ENCODE peak calls at places on chromosomes 11 and 22, in seven cellular contexts. One of them, this sample, is unnamed.
A peak's percentile ranks its signal among the peaks of the same experiment; 100 is the strongest.

GRCh38 chr11:108241370-108242037 is 18.6 kb downstream of the ATM start:
- DNase-seq in left ventricle myocardium inferior: no peak
- DNase-seq in pancreas: no peak
- DNase-seq in ovary: no peak
- DNase-seq in body of pancreas: no peak
- DNase-seq in K562: no peak
- DNase-seq in cardiac fibroblast: no peak
- DNase-seq in this sample: no peak

GRCh38 chr22:38271927-38272372 is 860 bp downstream of the TMEM184B start:
- DNase-seq in left ventricle myocardium inferior: no peak
- DNase-seq in ovary: peak; percentile 53
- DNase-seq in K562: no peak
- DNase-seq in cardiac fibroblast: peak; percentile 20
- DNase-seq in pancreas: no peak
- DNase-seq in body of pancreas: peak; percentile 56
- DNase-seq in this sample: no peak

GRCh38 chr22:29096736-29097669 is 24.2 kb downstream of the KREMEN1 start:
- DNase-seq in pancreas: no peak
- DNase-seq in ovary: no peak
- DNase-seq in left ventricle myocardium inferior: no peak
- DNase-seq in K562: peak; percentile 77
- DNase-seq in body of pancreas: peak; percentile 22
- DNase-seq in cardiac fibroblast: no peak
- DNase-seq in this sample: no peak

GRCh38 chr11:69984457-69985261 is 93.5 kb upstream of the ANO1 start:
- DNase-seq in K562: no peak
- DNase-seq in cardiac fibroblast: no peak
- DNase-seq in ovary: no peak
- DNase-seq in pancreas: no peak
- DNase-seq in left ventricle myocardium inferior: no peak
- DNase-seq in body of pancreas: no peak
- DNase-seq in this sample: no peak

GRCh38 chr22:46564084-46564714 is 26.8 kb upstream of the CELSR1 start:
- DNase-seq in pancreas: no peak
- DNase-seq in K562: no peak
- DNase-seq in body of pancreas: no peak
- DNase-seq in cardiac fibroblast: no peak
- DNase-seq in ovary: no peak
- DNase-seq in left ventricle myocardium inferior: peak; percentile 53
- DNase-seq in this sample: no peak

GRCh38 chr11:84981296-84981695 is 645.8 kb downstream of the DLG2 start:
- DNase-seq in cardiac fibroblast: no peak
- DNase-seq in pancreas: no peak
- DNase-seq in body of pancreas: no peak
- DNase-seq in ovary: no peak
- DNase-seq in left ventricle myocardium inferior: no peak
- DNase-seq in K562: no peak
- DNase-seq in this sample: peak; percentile 15

GRCh38 chr22:19887251-19887985 is 32.7 kb upstream of the GNB1L start:
- DNase-seq in cardiac fibroblast: no peak
- DNase-seq in pancreas: peak; percentile 21
- DNase-seq in ovary: no peak
- DNase-seq in body of pancreas: no peak
- DNase-seq in left ventricle myocardium inferior: peak; percentile 7
- DNase-seq in K562: no peak
- DNase-seq in this sample: no peak

GRCh38 chr11:129225190-129225589 is 33.1 kb upstream of the ARHGAP32 start:
- DNase-seq in K562: no peak
- DNase-seq in body of pancreas: no peak
- DNase-seq in pancreas: no peak
- DNase-seq in ovary: no peak
- DNase-seq in left ventricle myocardium inferior: no peak
- DNase-seq in cardiac fibroblast: peak; percentile 65
- DNase-seq in this sample: peak; percentile 78

GRCh38 chr11:8167796-8168195 is 1.0 kb downstream of the RIC3 start:
- DNase-seq in K562: no peak
- DNase-seq in cardiac fibroblast: peak; percentile 8
- DNase-seq in pancreas: no peak
- DNase-seq in body of pancreas: no peak
- DNase-seq in ovary: no peak
- DNase-seq in left ventricle myocardium inferior: no peak
- DNase-seq in this sample: no peak

GRCh38 chr11:78926633-78927347 is 352.1 kb upstream of the NARS2 start:
- DNase-seq in left ventricle myocardium inferior: no peak
- DNase-seq in body of pancreas: no peak
- DNase-seq in cardiac fibroblast: no peak
- DNase-seq in K562: no peak
- DNase-seq in pancreas: no peak
- DNase-seq in ovary: no peak
- DNase-seq in this sample: peak; percentile 16

GRCh38 chr11:95147364-95147905 is 57.8 kb downstream of the ENDOD1 start:
- DNase-seq in cardiac fibroblast: peak; percentile 93
- DNase-seq in K562: peak; percentile 95
- DNase-seq in left ventricle myocardium inferior: no peak
- DNase-seq in ovary: peak; percentile 37
- DNase-seq in pancreas: no peak
- DNase-seq in body of pancreas: no peak
- DNase-seq in this sample: peak; percentile 90

GRCh38 chr22:42747701-42748513 is 27.2 kb upstream of the A4GALT start:
- DNase-seq in left ventricle myocardium inferior: no peak
- DNase-seq in ovary: no peak
- DNase-seq in cardiac fibroblast: peak; percentile 81
- DNase-seq in body of pancreas: no peak
- DNase-seq in pancreas: no peak
- DNase-seq in K562: no peak
- DNase-seq in this sample: peak; percentile 81

GRCh38 chr22:37777122-37777687 is 30.5 kb upstream of the GCAT start:
- DNase-seq in left ventricle myocardium inferior: no peak
- DNase-seq in body of pancreas: peak; percentile 86
- DNase-seq in cardiac fibroblast: peak; percentile 53
- DNase-seq in ovary: peak; percentile 58
- DNase-seq in pancreas: peak; percentile 88
- DNase-seq in K562: peak; percentile 58
- DNase-seq in this sample: peak; percentile 87

GRCh38 chr11:10117709-10118341 is 176.2 kb downstream of the SBF2 start:
- DNase-seq in K562: no peak
- DNase-seq in pancreas: no peak
- DNase-seq in cardiac fibroblast: peak; percentile 87
- DNase-seq in ovary: no peak
- DNase-seq in body of pancreas: no peak
- DNase-seq in left ventricle myocardium inferior: no peak
- DNase-seq in this sample: peak; percentile 64

GRCh38 chr22:22403306-22403705 is 105.2 kb downstream of the ZNF280B start:
- DNase-seq in body of pancreas: no peak
- DNase-seq in K562: no peak
- DNase-seq in ovary: no peak
- DNase-seq in pancreas: no peak
- DNase-seq in left ventricle myocardium inferior: no peak
- DNase-seq in cardiac fibroblast: no peak
- DNase-seq in this sample: no peak

GRCh38 chr11:128323381-128323780 is 264.0 kb downstream of the ETS1 start:
- DNase-seq in ovary: no peak
- DNase-seq in left ventricle myocardium inferior: no peak
- DNase-seq in pancreas: no peak
- DNase-seq in K562: no peak
- DNase-seq in cardiac fibroblast: peak; percentile 60
- DNase-seq in body of pancreas: no peak
- DNase-seq in this sample: no peak

DNA sequence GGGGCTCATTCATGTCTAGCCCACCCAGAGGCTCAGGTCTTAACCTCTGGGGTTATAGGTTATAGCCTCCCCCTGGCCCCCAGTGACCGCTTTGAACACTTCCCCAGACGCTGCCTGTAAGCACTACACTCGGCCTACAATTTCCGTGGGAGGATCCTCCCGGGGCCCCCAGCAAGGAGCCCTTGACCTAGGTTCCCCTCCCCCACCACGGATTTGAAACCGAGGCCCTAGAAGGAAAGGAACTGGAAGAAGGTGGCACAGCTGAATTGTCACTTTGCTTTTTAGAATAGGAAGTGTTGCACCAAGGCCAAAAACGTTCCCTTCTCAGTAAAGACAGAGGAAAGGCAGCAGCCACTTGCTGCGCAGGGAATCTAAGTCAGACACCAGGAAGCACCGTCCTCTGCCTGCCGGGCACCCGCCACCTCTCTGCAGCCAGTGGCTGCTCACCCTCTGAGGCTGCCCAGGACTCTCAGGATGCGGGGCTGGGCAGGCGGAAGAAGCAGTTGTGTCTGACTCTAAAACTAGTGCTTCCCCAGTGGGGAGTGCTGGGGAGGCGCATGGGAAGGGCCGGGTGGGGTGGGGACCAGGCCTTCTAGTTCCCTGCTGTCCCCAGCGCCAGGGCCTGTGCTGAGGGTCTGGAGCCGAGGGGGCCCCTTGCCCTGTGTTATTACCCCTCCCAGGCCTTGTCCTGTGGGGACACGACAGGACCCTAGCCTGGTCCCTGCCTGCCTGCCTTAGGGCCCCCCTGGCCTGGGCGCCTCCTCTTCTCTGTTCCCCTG is 7.9 kb upstream of the FLRT1 start:
- DNase-seq in left ventricle myocardium inferior: no peak
- DNase-seq in cardiac fibroblast: no peak
- DNase-seq in pancreas: peak; percentile 76
- DNase-seq in K562: peak; percentile 38
- DNase-seq in body of pancreas: no peak
- DNase-seq in ovary: no peak
- DNase-seq in this sample: no peak
- H3K4me3 ChIP-seq in left ventricle myocardium inferior: peak overlapping the region; percentile 14
- H3K4me3 ChIP-seq in cardiac fibroblast: no peak overlapping the region
- H3K4me3 ChIP-seq in pancreas: no peak overlapping the region
- H3K4me3 ChIP-seq in K562: no peak overlapping the region
- H3K4me3 ChIP-seq in body of pancreas: no peak overlapping the region
- H3K4me3 ChIP-seq in ovary: no peak overlapping the region
- H3K4me3 ChIP-seq in this sample: no peak overlapping the region

DNA sequence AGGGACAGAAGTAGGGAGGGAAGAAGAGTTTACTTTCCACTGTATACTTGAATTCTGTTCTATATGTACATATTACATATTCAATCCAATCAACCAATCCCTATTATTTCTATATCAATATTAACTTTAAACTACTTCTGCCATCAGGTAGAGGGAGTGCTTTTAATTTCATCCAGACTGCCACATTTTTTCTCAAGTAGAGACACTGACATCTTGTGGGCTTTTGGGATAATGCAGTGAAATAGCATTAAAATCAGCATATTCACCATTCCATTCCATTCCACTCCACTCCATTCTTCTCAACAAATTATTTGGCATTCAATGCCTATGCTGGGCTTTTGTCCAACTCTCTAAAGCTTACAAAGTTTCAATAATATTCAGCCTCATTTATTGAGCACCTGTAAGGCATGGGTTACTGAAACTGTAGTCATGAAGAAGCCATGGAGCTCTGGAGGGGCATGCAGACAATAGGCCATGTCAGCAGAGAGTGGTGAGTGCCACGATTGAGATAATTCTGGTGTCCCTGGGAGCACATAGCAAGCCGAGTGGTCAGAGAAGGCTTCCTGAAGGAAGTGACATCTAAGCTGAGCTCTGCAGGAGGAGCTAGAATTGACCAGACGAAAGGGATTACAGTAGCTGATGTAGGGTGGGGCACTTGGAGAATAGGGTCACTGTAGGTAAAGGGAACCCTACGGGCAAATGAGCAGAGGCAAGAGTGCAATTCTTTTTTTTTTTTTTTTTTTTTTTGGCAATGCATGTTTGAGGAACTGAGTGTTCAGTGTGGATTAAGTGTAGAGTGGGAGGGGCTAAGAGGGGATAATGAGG is 12.8 kb upstream of the CLPB start:
- DNase-seq in K562: peak; percentile 64
- DNase-seq in cardiac fibroblast: peak; percentile 77
- DNase-seq in pancreas: no peak
- DNase-seq in left ventricle myocardium inferior: no peak
- DNase-seq in ovary: no peak
- DNase-seq in body of pancreas: no peak
- DNase-seq in this sample: peak; percentile 59
- TF ChIP-seq CTCF in K562: peak; percentile 99
- TF ChIP-seq CTCF in cardiac fibroblast: peak; percentile 72
- TF ChIP-seq CTCF in pancreas: peak; percentile 28
- TF ChIP-seq CTCF in left ventricle myocardium inferior: peak; percentile 76
- TF ChIP-seq CTCF in ovary: peak; percentile 63
- TF ChIP-seq CTCF in body of pancreas: peak; percentile 68
- TF ChIP-seq CTCF in this sample: peak; percentile 80

GRCh38 chr11:118930152-118930712 is 4.5 kb upstream of the BCL9L start:
- DNase-seq in cardiac fibroblast: peak; percentile 80
- DNase-seq in pancreas: peak; percentile 97
- DNase-seq in ovary: peak; percentile 92
- DNase-seq in left ventricle myocardium inferior: peak; percentile 82
- DNase-seq in K562: peak; percentile 90
- DNase-seq in body of pancreas: peak; percentile 97
- DNase-seq in this sample: peak; percentile 41

GRCh38 chr11:118929496-118930151 is 3.9 kb upstream of the BCL9L start:
- DNase-seq in body of pancreas: peak; percentile 91
- DNase-seq in K562: peak; percentile 73
- DNase-seq in left ventricle myocardium inferior: peak; percentile 81
- DNase-seq in cardiac fibroblast: peak; percentile 89
- DNase-seq in pancreas: peak; percentile 95
- DNase-seq in ovary: peak; percentile 92
- DNase-seq in this sample: peak; percentile 87

GRCh38 chr11:118928108-118928869 is 2.6 kb upstream of the BCL9L start:
- DNase-seq in body of pancreas: peak; percentile 92
- DNase-seq in cardiac fibroblast: peak; percentile 96
- DNase-seq in left ventricle myocardium inferior: peak; percentile 89
- DNase-seq in K562: peak; percentile 94
- DNase-seq in ovary: peak; percentile 95
- DNase-seq in pancreas: peak; percentile 95
- DNase-seq in this sample: peak; percentile 86

GRCh38 chr11:118928870-118929495 is 3.3 kb upstream of the BCL9L start:
- DNase-seq in K562: peak; percentile 58
- DNase-seq in pancreas: peak; percentile 91
- DNase-seq in ovary: no peak
- DNase-seq in cardiac fibroblast: peak; percentile 64
- DNase-seq in body of pancreas: no peak
- DNase-seq in left ventricle myocardium inferior: peak; percentile 69
- DNase-seq in this sample: peak; percentile 45

DNA sequence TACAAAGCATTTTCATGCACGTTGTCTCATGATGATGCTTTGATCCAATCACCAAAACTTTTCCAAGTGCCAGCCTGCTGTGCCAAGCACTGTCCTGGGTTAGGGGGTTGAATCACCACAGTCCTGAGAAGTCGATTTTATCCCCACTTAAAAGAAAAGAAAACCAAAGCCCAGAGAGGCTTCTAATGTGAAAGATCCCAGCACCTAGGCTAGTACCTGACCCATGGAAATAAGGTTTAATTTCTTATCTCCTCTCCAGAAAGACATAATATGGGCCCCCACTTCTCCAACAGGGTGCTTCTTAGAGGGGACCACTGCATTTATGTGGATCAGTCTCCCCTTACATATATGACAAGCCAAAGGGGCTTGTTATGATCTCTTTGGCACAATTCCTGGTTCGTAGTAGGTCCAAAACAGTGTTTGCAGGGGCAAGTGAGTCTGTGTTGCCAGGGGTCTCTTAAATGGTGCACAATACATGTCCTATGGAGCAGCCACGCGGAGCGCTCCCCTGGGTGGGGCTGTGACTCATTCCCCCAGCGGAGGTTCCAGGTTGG is 1.9 kb upstream of the BCL9L start:
- DNase-seq in pancreas: no peak
- DNase-seq in ovary: no peak
- DNase-seq in body of pancreas: no peak
- DNase-seq in K562: no peak
- DNase-seq in cardiac fibroblast: no peak
- DNase-seq in left ventricle myocardium inferior: no peak
- DNase-seq in this sample: no peak
- H3K4me3 ChIP-seq in pancreas: no peak overlapping the region
- H3K4me3 ChIP-seq in ovary: no peak overlapping the region
- H3K4me3 ChIP-seq in body of pancreas: no peak overlapping the region
- H3K4me3 ChIP-seq in K562: peak overlapping the region; percentile 64
- H3K4me3 ChIP-seq in cardiac fibroblast: peak overlapping the region; percentile 61
- H3K4me3 ChIP-seq in left ventricle myocardium inferior: peak overlapping the region; percentile 90
- H3K4me3 ChIP-seq in this sample: peak overlapping the region; percentile 69

GRCh38 chr22:16932577-16932976 is 75.4 kb downstream of the GAB4 start:
- DNase-seq in pancreas: no peak
- DNase-seq in K562: peak; percentile 9
- DNase-seq in body of pancreas: no peak
- DNase-seq in ovary: no peak
- DNase-seq in left ventricle myocardium inferior: no peak
- DNase-seq in cardiac fibroblast: no peak
- DNase-seq in this sample: no peak
- TF ChIP-seq CTCF in pancreas: no peak
- TF ChIP-seq CTCF in K562: peak; percentile 43
- TF ChIP-seq CTCF in body of pancreas: no peak
- TF ChIP-seq CTCF in ovary: no peak
- TF ChIP-seq CTCF in left ventricle myocardium inferior: peak; percentile 30
- TF ChIP-seq CTCF in cardiac fibroblast: no peak
- TF ChIP-seq CTCF in this sample: no peak

This sample was measured in astrocyte.